ENCODE peak calls at places on chromosome 19, in nine cellular contexts. I is RWPE1, T is right atrium auricular region, J is breast epithelium, G is right lobe of liver, C is stomach, P is right cardiac atrium, D is cardiac muscle cell, K is astrocyte. L is an unnamed sample.

GRCh38 chr19:3656073-3656746 is 29.6 kb upstream of the CACTIN start:
- DNase-seq in I (peak; percentile 37), T (no peak), J (no peak), G (no peak), C (no peak), P (no peak), D (peak; percentile 14), K (peak; percentile 20), L (no peak)

GRCh38 chr19:3612330-3612729 is 5.7 kb upstream of the TBXA2R start:
- DNase-seq in I (no peak), T (no peak), J (no peak), G (no peak), C (no peak), P (peak; percentile 19), D (no peak), K (no peak), L (no peak)

GRCh38 chr19:4007836-4008539 is 452 bp downstream of the PIAS4 start:
- DNase-seq in I (no peak), T (no peak), J (peak; percentile 30), G (peak; percentile 57), C (no peak), P (no peak), D (peak; percentile 19), K (no peak), L (peak; percentile 40)

GRCh38 chr19:3586124-3586626 is 897 bp downstream of the GIPC3 start:
- DNase-seq in I (no peak), T (no peak), J (no peak), G (no peak), C (no peak), P (no peak), D (no peak), K (no peak), L (no peak)

GRCh38 chr19:44905437-44906160 is at the start of gene APOE:
- DNase-seq in I (no peak), T (no peak), J (peak; percentile 43), G (peak; percentile 90), C (no peak), P (no peak), D (peak; percentile 91), K (no peak), L (no peak)

GRCh38 chr19:50793558-50794065 is 3.4 kb downstream of the ACP4 start:
- DNase-seq in I (no peak), T (no peak), J (no peak), G (no peak), C (no peak), P (no peak), D (no peak), K (no peak), L (no peak)

GRCh38 chr19:3459322-3459881 is 20.9 kb downstream of the SMIM24 start:
- DNase-seq in I (peak; percentile 41), T (peak; percentile 94), J (peak; percentile 82), G (peak; percentile 80), C (peak; percentile 62), P (peak; percentile 95), D (peak; percentile 96), K (peak; percentile 96), L (peak; percentile 83)

GRCh38 chr19:40594657-40595077 is 6.5 kb upstream of the LTBP4 start:
- DNase-seq in I (no peak), T (no peak), J (no peak), G (no peak), C (no peak), P (no peak), D (no peak), K (peak; percentile 65), L (no peak)

GRCh38 chr19:29680447-29680846 is 15.2 kb downstream of the PLEKHF1 start:
- DNase-seq in I (no peak), T (no peak), J (no peak), G (no peak), C (peak; percentile 62), P (no peak), D (no peak), K (no peak), L (no peak)

GRCh38 chr19:18230941-18231734 is 4.9 kb upstream of the PDE4C start:
- DNase-seq in I (no peak), T (no peak), J (no peak), G (no peak), C (no peak), P (no peak), D (no peak), K (no peak), L (no peak)

GRCh38 chr19:591099-591958 is 1.6 kb downstream of the HCN2 start:
- DNase-seq in I (no peak), T (no peak), J (no peak), G (peak; percentile 48), C (no peak), P (no peak), D (peak; percentile 29), K (no peak), L (no peak)

GRCh38 chr19:1411255-1412191 is 4.1 kb downstream of the DAZAP1 start:
- DNase-seq in I (no peak), T (peak; percentile 87), J (no peak), G (no peak), C (no peak), P (peak; percentile 89), D (peak; percentile 31), K (peak; percentile 47), L (no peak)

DNA sequence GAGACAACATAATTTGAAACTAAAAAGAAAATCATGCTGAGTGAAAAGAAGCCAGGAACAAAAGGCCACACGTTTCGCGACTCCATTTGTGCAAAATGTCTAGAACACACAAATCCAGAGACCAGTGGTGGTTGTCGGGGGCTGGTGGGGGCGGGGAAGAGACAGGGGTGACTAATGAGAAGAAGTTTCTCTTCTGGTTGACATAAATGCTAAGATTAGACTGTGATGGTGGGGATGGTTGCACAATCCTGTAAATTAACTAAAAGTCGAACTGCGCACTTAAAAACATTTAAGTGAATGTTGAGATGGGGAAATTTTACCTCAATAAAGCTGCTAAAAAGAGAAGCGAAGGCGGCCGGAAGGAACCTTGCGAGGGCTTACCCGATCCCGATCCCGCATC is 7.1 kb downstream of the AKAP8 start:
- DNase-seq in I (no peak), T (no peak), J (no peak), G (no peak), C (no peak), P (no peak), D (no peak), K (no peak), L (no peak)
- H3K27ac ChIP-seq in I (no peak overlapping the region), T (no peak overlapping the region), J (no peak overlapping the region), G (no peak overlapping the region), C (no peak overlapping the region), P (no peak overlapping the region), D (no peak overlapping the region), K (no peak overlapping the region), L (no peak overlapping the region)

GRCh38 chr19:5559804-5560133 is 8.0 kb downstream of the TINCR start:
- DNase-seq in I (no peak), T (no peak), J (no peak), G (no peak), C (no peak), P (no peak), D (no peak), K (no peak), L (no peak)
- H3K27ac ChIP-seq in I (no peak overlapping the region), T (no peak overlapping the region), J (no peak overlapping the region), G (no peak overlapping the region), C (no peak overlapping the region), P (no peak overlapping the region), D (no peak overlapping the region), K (no peak overlapping the region), L (no peak overlapping the region)

DNA sequence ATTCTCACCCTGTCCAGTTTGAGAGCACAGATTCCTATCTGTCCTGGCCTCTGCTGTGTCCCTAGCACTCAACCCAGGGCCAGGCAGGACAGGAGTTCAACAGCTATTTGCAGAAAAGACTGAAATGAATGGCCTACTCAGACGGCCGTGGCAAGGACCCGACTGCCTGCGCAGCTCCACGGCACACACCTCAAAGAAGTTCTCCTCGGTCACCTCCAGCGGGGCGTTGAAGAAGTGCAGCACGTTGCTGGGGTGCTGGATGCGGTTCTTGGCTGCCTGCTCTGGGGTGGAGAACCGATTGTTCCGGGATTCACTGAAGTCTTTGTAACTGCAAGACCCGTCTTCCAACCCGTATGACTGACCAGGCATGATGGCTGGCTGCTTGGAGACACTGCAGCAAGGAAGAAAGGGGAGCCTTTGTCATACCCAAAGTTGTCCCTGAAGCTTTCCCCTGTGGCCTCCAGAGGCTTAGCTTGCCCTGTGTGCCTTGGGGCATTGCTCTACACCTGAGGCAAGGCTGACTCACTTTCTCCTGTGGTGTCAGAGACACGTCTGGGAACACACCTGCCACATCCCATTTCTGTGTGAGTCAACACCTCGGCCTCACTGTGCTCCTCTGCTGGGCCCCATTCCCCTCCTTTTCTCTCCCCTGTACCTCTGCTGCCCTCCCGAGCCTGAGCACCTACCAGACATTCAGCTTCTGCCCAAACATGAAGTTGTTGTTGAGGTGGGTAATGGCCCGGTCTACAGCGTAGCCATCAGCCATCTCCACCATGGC is 6.8 kb upstream of the ECH1 start:
- DNase-seq in I (peak; percentile 88), T (no peak), J (peak; percentile 70), G (no peak), C (peak; percentile 67), P (peak; percentile 2), D (no peak), K (no peak), L (no peak)
- H3K27ac ChIP-seq in I (peak overlapping the region; percentile 91), T (no peak overlapping the region), J (peak overlapping the region; percentile 58), G (peak overlapping the region; percentile 62), C (peak overlapping the region; percentile 63), P (peak overlapping the region; percentile 15), D (peak overlapping the region; percentile 61), K (no peak overlapping the region), L (no peak overlapping the region)

GRCh38 chr19:55667006-55667381 is 8.0 kb upstream of the EPN1 start:
- DNase-seq in I (no peak), T (no peak), J (no peak), G (no peak), C (no peak), P (no peak), D (no peak), K (no peak), L (no peak)

GRCh38 chr19:55667958-55668357 is 7.1 kb upstream of the EPN1 start:
- DNase-seq in I (peak; percentile 65), T (no peak), J (no peak), G (no peak), C (peak; percentile 72), P (no peak), D (no peak), K (no peak), L (no peak)

GRCh38 chr19:55667511-55667910 is 7.5 kb upstream of the EPN1 start:
- DNase-seq in I (no peak), T (no peak), J (no peak), G (no peak), C (no peak), P (no peak), D (no peak), K (no peak), L (no peak)

GRCh38 chr19:55668603-55669348 is 6.2 kb upstream of the EPN1 start:
- DNase-seq in I (no peak), T (no peak), J (no peak), G (no peak), C (no peak), P (no peak), D (no peak), K (no peak), L (no peak)

DNA sequence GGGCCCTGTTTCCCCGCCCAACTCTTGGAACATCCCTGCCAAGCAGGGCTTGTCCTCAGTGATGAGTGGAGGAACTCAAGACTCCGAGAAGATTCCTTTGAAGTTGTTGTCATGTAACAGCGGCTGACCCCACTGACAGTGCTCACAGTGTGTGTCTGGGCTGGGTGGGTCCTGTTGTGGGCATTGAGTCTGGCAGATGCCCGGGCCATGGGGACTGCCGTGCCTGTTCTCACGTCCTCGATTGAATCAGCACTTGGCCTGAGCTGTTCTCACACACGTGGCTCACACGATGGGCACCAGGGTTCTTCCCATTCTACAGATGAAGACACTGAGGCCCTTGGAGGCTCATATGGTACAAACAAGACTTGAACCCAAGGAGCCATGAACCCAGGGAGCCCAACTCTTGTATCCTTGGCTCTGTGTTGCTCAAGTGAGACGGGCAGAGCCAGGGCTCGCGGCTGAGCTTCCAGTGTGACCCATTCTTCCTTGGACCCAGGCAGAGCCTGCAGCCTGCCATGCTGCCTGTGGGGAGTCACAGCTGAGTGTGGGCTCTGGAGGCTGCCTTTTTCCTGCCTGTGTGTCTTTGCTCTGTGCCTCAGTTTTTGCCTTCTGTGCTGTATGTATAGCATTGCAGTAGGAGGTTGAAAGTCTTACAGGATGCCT is 8.6 kb upstream of the EPN1 start:
- DNase-seq in I (no peak), T (no peak), J (no peak), G (no peak), C (no peak), P (no peak), D (no peak), K (no peak), L (no peak)
- H3K27ac ChIP-seq in I (peak overlapping the region; percentile 13), T (no peak overlapping the region), J (no peak overlapping the region), G (no peak overlapping the region), C (peak overlapping the region; percentile 69), P (no peak overlapping the region), D (no peak overlapping the region), K (no peak overlapping the region), L (no peak overlapping the region)